ENCODE peak calls at places on chromosomes 5 and 9, in eight cellular contexts. B, P, Q, Z, R, N, A and F are unnamed samples.

GRCh38 chr5:1241509-1242080 is 16.4 kb downstream of the SLC6A18 start:
- DNase-seq in R (no peak), P (no peak), B (no peak), Z (no peak), Q (no peak), N (no peak), A (no peak), F (no peak)

GRCh38 chr9:94443039-94443722 is 111.7 kb upstream of the PCAT7 start:
- DNase-seq in R (no peak), Q (no peak), A (no peak), P (no peak), N (peak; percentile 44), Z (no peak), B (no peak), F (no peak)

GRCh38 chr9:78930281-78930680 is 633.4 kb downstream of the PSAT1 start:
- DNase-seq in Z (no peak), R (no peak), N (no peak), Q (no peak), B (no peak), P (no peak), A (no peak), F (no peak)

GRCh38 chr5:147986134-147986757 is 77.5 kb upstream of the SPINK5 start:
- DNase-seq in Q (no peak), Z (no peak), A (no peak), R (no peak), P (no peak), N (no peak), B (no peak), F (no peak)

GRCh38 chr9:17613723-17614122 is 34.9 kb downstream of the SH3GL2 start:
- DNase-seq in R (no peak), Z (no peak), A (no peak), P (no peak), N (no peak), Q (no peak), B (no peak), F (no peak)

GRCh38 chr9:93267681-93268505 is 84.0 kb downstream of the WNK2 start:
- DNase-seq in R (peak; percentile 2), B (no peak), N (no peak), Q (no peak), Z (peak; percentile 7), A (no peak), P (peak; percentile 7), F (no peak)

GRCh38 chr9:108021311-108021710 is 531.7 kb upstream of the KLF4 start:
- DNase-seq in Z (no peak), A (peak; percentile 6), Q (no peak), B (no peak), N (no peak), P (no peak), R (no peak), F (no peak)

GRCh38 chr5:136035837-136036236 is 7.0 kb downstream of the TGFBI start:
- DNase-seq in N (no peak), R (no peak), Z (no peak), A (no peak), Q (no peak), P (no peak), B (no peak), F (no peak)

GRCh38 chr5:127011151-127011550 is 19.2 kb downstream of the MARCHF3 start:
- DNase-seq in Z (no peak), N (no peak), Q (no peak), R (no peak), A (no peak), B (no peak), P (no peak), F (no peak)

DNA sequence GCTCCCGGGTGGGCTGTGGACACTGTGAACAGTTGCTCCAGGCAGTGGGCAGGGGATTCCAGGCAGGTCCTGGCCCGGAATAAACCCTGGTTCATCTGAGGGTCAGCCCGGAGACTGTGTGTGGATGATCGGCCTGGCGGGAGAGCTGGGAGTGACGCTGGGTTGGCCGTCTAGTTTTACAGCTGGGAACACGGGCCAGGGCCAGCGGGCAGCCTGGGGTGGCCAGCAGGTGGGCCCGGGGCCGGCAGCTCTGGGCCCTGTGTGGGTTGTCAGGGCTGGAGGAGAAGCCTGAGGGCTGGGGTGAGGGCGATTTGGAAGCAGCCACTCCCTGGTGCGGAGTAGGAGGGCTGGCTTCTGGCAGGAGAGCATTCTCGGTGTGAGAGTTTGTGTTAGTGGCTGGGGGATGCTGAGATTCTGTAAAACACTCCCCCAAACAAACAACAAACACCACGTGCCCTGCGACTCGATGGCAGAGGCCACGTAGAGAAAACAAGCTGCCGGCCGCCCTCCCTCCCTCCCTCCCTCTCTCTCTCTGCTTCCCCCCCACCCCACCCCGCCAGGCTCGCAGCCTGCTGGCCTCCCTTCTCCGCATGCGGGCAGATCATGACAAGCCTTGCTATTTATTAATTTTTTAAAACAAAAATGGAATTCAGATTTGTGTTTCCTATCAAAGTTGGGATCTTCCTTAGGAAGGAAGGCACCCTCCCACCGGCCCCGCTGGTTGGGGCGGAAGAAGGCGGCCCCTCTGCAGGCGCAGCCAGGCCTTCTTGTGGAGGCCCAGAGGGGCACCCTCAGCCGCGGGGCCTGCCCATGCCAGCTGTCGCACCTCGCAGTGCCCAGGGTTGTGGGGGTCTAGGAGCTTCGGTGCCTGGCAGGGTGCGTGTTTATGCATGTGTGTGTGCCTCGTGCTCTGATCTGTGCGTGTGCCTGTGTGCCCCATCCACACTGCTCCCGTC is 49.5 kb downstream of the RXRA start:
- DNase-seq in Z (peak; percentile 68), P (no peak), B (no peak), R (no peak), Q (no peak), N (peak; percentile 36), A (no peak), F (no peak)
- H3K4me1 ChIP-seq in Z (peaks cover 56% of the 10 kb centered on the region), P (peaks cover 100% of the 10 kb centered on the region), B (no peaks in the 10 kb centered on the region), R (peaks cover 52% of the 10 kb centered on the region), Q (peaks cover 97% of the 10 kb centered on the region), N (peaks cover 16% of the 10 kb centered on the region), A (peaks cover 2% of the 10 kb centered on the region), F (no peaks in the 10 kb centered on the region)

GRCh38 chr5:18736051-18736398 is 1101.8 kb downstream of the TAF11L14 start:
- DNase-seq in R (no peak), N (no peak), A (peak; percentile 83), B (no peak), Q (no peak), P (no peak), Z (no peak), F (no peak)
- H3K4me3 ChIP-seq in R (no peak overlapping the region), N (no peak overlapping the region), A (no peak overlapping the region), B (no peak overlapping the region), Q (no peak overlapping the region), P (no peak overlapping the region), Z (no peak overlapping the region), F (no peak overlapping the region)

GRCh38 chr9:130882696-130883225 is 13.9 kb downstream of the QRFP start:
- DNase-seq in Z (no peak), A (no peak), B (no peak), Q (no peak), R (no peak), N (no peak), P (no peak), F (no peak)
- H3K36me3 ChIP-seq in Z (peaks cover 15% of the 10 kb centered on the region), A (peaks cover 30% of the 10 kb centered on the region), B (peaks cover 47% of the 10 kb centered on the region), Q (peaks cover 40% of the 10 kb centered on the region), R (no peaks in the 10 kb centered on the region), N (peaks cover 67% of the 10 kb centered on the region), P (peaks cover 99% of the 10 kb centered on the region), F (peaks cover 57% of the 10 kb centered on the region)

GRCh38 chr5:160467555-160468418 is 46.1 kb downstream of the PTTG1 start:
- DNase-seq in R (peak; percentile 77), N (no peak), A (no peak), Q (no peak), P (peak; percentile 82), Z (no peak), B (peak; percentile 50), F (peak; percentile 71)
- H3K4me1 ChIP-seq in R (peaks cover 44% of the 10 kb centered on the region), N (no peaks in the 10 kb centered on the region), A (no peaks in the 10 kb centered on the region), Q (no peaks in the 10 kb centered on the region), P (peaks cover 46% of the 10 kb centered on the region), Z (no peaks in the 10 kb centered on the region), B (peaks cover 50% of the 10 kb centered on the region), F (peaks cover 24% of the 10 kb centered on the region)

GRCh38 chr9:99062549-99062948 is 42.4 kb upstream of the TGFBR1 start:
- DNase-seq in Z (no peak), Q (no peak), N (no peak), A (no peak), B (no peak), R (no peak), P (no peak), F (no peak)
- H3K4me3 ChIP-seq in Z (no peak overlapping the region), Q (no peak overlapping the region), N (no peak overlapping the region), A (no peak overlapping the region), B (no peak overlapping the region), R (no peak overlapping the region), P (no peak overlapping the region), F (no peak overlapping the region)

GRCh38 chr5:134574521-134574920 is 49.1 kb downstream of the JADE2 start:
- DNase-seq in B (no peak), N (no peak), Q (no peak), P (no peak), A (no peak), Z (no peak), R (no peak), F (no peak)
- H3K36me3 ChIP-seq in B (peaks cover 78% of the 10 kb centered on the region), N (no peaks in the 10 kb centered on the region), Q (peaks cover 35% of the 10 kb centered on the region), P (peaks cover 100% of the 10 kb centered on the region), A (peaks cover 12% of the 10 kb centered on the region), Z (peaks cover 8% of the 10 kb centered on the region), R (no peaks in the 10 kb centered on the region), F (peaks cover 98% of the 10 kb centered on the region)